ENCODE peak calls at places on chromosomes 6 and 20, in six cellular contexts. One of them, this sample, is unnamed.

GRCh38 chr6:36333889-36334288 is 2.8 kb downstream of the BNIP5 start:
- DNase-seq in endothelial cell of umbilical vein: no peak
- DNase-seq in WTC11: no peak
- DNase-seq in K562: no peak
- DNase-seq in H1: no peak
- DNase-seq in HepG2: no peak
- DNase-seq in this sample: no peak

GRCh38 chr20:46683939-46684750 is 5.1 kb downstream of the TP53RK start:
- DNase-seq in H1: peak
- DNase-seq in endothelial cell of umbilical vein: peak
- DNase-seq in HepG2: no peak
- DNase-seq in WTC11: peak
- DNase-seq in K562: peak
- DNase-seq in this sample: no peak

GRCh38 chr6:170022291-170022722 is 268.6 kb downstream of the DLL1 start:
- DNase-seq in HepG2: no peak
- DNase-seq in WTC11: no peak
- DNase-seq in endothelial cell of umbilical vein: no peak
- DNase-seq in H1: no peak
- DNase-seq in K562: no peak
- DNase-seq in this sample: no peak

GRCh38 chr6:135182993-135183531 is 2.0 kb downstream of the MYB start:
- DNase-seq in H1: peak
- DNase-seq in endothelial cell of umbilical vein: no peak
- DNase-seq in HepG2: no peak
- DNase-seq in WTC11: peak
- DNase-seq in K562: peak
- DNase-seq in this sample: no peak

GRCh38 chr20:61941721-61942405 is 123.8 kb downstream of the TAF4 start:
- DNase-seq in endothelial cell of umbilical vein: no peak
- DNase-seq in HepG2: no peak
- DNase-seq in K562: no peak
- DNase-seq in WTC11: peak
- DNase-seq in H1: no peak
- DNase-seq in this sample: no peak

GRCh38 chr6:158631678-158632537 is 12.6 kb downstream of the DYNLT1 start:
- DNase-seq in HepG2: no peak
- DNase-seq in endothelial cell of umbilical vein: peak
- DNase-seq in H1: no peak
- DNase-seq in WTC11: no peak
- DNase-seq in K562: peak
- DNase-seq in this sample: peak

GRCh38 chr20:4592316-4593148 is 129.2 kb upstream of the PRND start:
- DNase-seq in K562: peak
- DNase-seq in H1: peak
- DNase-seq in HepG2: peak
- DNase-seq in WTC11: peak
- DNase-seq in endothelial cell of umbilical vein: peak
- DNase-seq in this sample: peak

GRCh38 chr6:29656798-29657197 is at the start of gene MOG:
- DNase-seq in K562: no peak
- DNase-seq in WTC11: no peak
- DNase-seq in H1: no peak
- DNase-seq in endothelial cell of umbilical vein: no peak
- DNase-seq in HepG2: no peak
- DNase-seq in this sample: no peak

GRCh38 chr6:46024122-46024769 is 8.6 kb upstream of the CLIC5 start:
- DNase-seq in H1: no peak
- DNase-seq in HepG2: no peak
- DNase-seq in endothelial cell of umbilical vein: no peak
- DNase-seq in K562: peak
- DNase-seq in WTC11: no peak
- DNase-seq in this sample: no peak

GRCh38 chr20:58788896-58789295 is 61.8 kb downstream of the GNAS-AS1 start:
- DNase-seq in H1: no peak
- DNase-seq in endothelial cell of umbilical vein: no peak
- DNase-seq in WTC11: no peak
- DNase-seq in K562: no peak
- DNase-seq in HepG2: no peak
- DNase-seq in this sample: no peak

GRCh38 chr6:106156863-106157262 is 70.7 kb downstream of the PRDM1 start:
- DNase-seq in H1: no peak
- DNase-seq in K562: no peak
- DNase-seq in endothelial cell of umbilical vein: no peak
- DNase-seq in WTC11: no peak
- DNase-seq in HepG2: no peak
- DNase-seq in this sample: no peak

GRCh38 chr20:20677186-20677585 is 35.3 kb downstream of the RALGAPA2 start:
- DNase-seq in HepG2: no peak
- DNase-seq in endothelial cell of umbilical vein: no peak
- DNase-seq in K562: no peak
- DNase-seq in WTC11: no peak
- DNase-seq in H1: no peak
- DNase-seq in this sample: no peak

GRCh38 chr6:48973486-48973885 is 489.6 kb downstream of the MMUT start:
- DNase-seq in K562: no peak
- DNase-seq in endothelial cell of umbilical vein: no peak
- DNase-seq in WTC11: no peak
- DNase-seq in H1: no peak
- DNase-seq in HepG2: no peak
- DNase-seq in this sample: no peak

GRCh38 chr20:64101731-64102621 is 5.4 kb downstream of the NPBWR2 start:
- DNase-seq in HepG2: no peak
- DNase-seq in WTC11: peak
- DNase-seq in endothelial cell of umbilical vein: peak
- DNase-seq in K562: peak
- DNase-seq in H1: peak
- DNase-seq in this sample: peak

GRCh38 chr20:63102720-63103375 is 96.1 kb upstream of the BHLHE23 start:
- DNase-seq in H1: no peak
- DNase-seq in endothelial cell of umbilical vein: no peak
- DNase-seq in HepG2: no peak
- DNase-seq in K562: no peak
- DNase-seq in WTC11: peak
- DNase-seq in this sample: peak

GRCh38 chr6:105318660-105319059 is 84.2 kb downstream of the PREP start:
- DNase-seq in endothelial cell of umbilical vein: no peak
- DNase-seq in K562: no peak
- DNase-seq in HepG2: no peak
- DNase-seq in H1: no peak
- DNase-seq in WTC11: no peak
- DNase-seq in this sample: no peak

GRCh38 chr6:157145656-157146285 is 177.5 kb downstream of the TMEM242 start:
- DNase-seq in WTC11: no peak
- DNase-seq in K562: no peak
- DNase-seq in endothelial cell of umbilical vein: peak
- DNase-seq in HepG2: no peak
- DNase-seq in H1: no peak
- DNase-seq in this sample: no peak

GRCh38 chr6:53109612-53110011 is 39.0 kb downstream of the GCM1 start:
- DNase-seq in HepG2: no peak
- DNase-seq in H1: no peak
- DNase-seq in WTC11: no peak
- DNase-seq in K562: no peak
- DNase-seq in endothelial cell of umbilical vein: no peak
- DNase-seq in this sample: no peak

GRCh38 chr6:167786859-167787675 is 39.6 kb upstream of the AFDN start:
- DNase-seq in H1: no peak
- DNase-seq in HepG2: no peak
- DNase-seq in endothelial cell of umbilical vein: no peak
- DNase-seq in WTC11: no peak
- DNase-seq in K562: no peak
- DNase-seq in this sample: no peak

GRCh38 chr6:10962673-10963072 is 75.8 kb downstream of the SYCP2L start:
- DNase-seq in endothelial cell of umbilical vein: no peak
- DNase-seq in H1: no peak
- DNase-seq in HepG2: no peak
- DNase-seq in K562: no peak
- DNase-seq in WTC11: no peak
- DNase-seq in this sample: no peak

GRCh38 chr6:44652551-44652950 is 265.0 kb downstream of the CDC5L start:
- DNase-seq in K562: no peak
- DNase-seq in H1: no peak
- DNase-seq in HepG2: no peak
- DNase-seq in endothelial cell of umbilical vein: no peak
- DNase-seq in WTC11: no peak
- DNase-seq in this sample: no peak

GRCh38 chr6:99334526-99335127 is 14.8 kb downstream of the FAXC start:
- DNase-seq in endothelial cell of umbilical vein: peak
- DNase-seq in HepG2: peak
- DNase-seq in H1: no peak
- DNase-seq in K562: peak
- DNase-seq in WTC11: no peak
- DNase-seq in this sample: peak

GRCh38 chr6:110296151-110297028 is 61.8 kb downstream of the METTL24 start:
- DNase-seq in HepG2: no peak
- DNase-seq in K562: no peak
- DNase-seq in WTC11: no peak
- DNase-seq in endothelial cell of umbilical vein: no peak
- DNase-seq in H1: no peak
- DNase-seq in this sample: no peak

GRCh38 chr6:117918454-117918853 is 11.4 kb downstream of the SLC35F1 start:
- DNase-seq in HepG2: no peak
- DNase-seq in endothelial cell of umbilical vein: no peak
- DNase-seq in WTC11: no peak
- DNase-seq in K562: no peak
- DNase-seq in H1: no peak
- DNase-seq in this sample: no peak

GRCh38 chr6:27400877-27401642 is 12.5 kb downstream of the ZNF391 start:
- DNase-seq in H1: no peak
- DNase-seq in WTC11: no peak
- DNase-seq in K562: no peak
- DNase-seq in HepG2: no peak
- DNase-seq in endothelial cell of umbilical vein: no peak
- DNase-seq in this sample: no peak

GRCh38 chr20:49276201-49276894 is 1.5 kb downstream of the ZNFX1 start:
- DNase-seq in H1: no peak
- DNase-seq in endothelial cell of umbilical vein: peak
- DNase-seq in HepG2: no peak
- DNase-seq in K562: peak
- DNase-seq in WTC11: no peak
- DNase-seq in this sample: no peak

GRCh38 chr20:12466915-12467314 is 541.9 kb upstream of the SPTLC3 start:
- DNase-seq in endothelial cell of umbilical vein: no peak
- DNase-seq in WTC11: no peak
- DNase-seq in K562: no peak
- DNase-seq in H1: no peak
- DNase-seq in HepG2: no peak
- DNase-seq in this sample: no peak

GRCh38 chr6:31122803-31123706 is 2.8 kb upstream of the CDSN start:
- DNase-seq in HepG2: peak
- DNase-seq in H1: no peak
- DNase-seq in endothelial cell of umbilical vein: peak
- DNase-seq in WTC11: no peak
- DNase-seq in K562: peak
- DNase-seq in this sample: peak

GRCh38 chr20:22795897-22796296 is 211.5 kb upstream of the FOXA2 start:
- DNase-seq in endothelial cell of umbilical vein: peak
- DNase-seq in K562: no peak
- DNase-seq in HepG2: peak
- DNase-seq in H1: no peak
- DNase-seq in WTC11: no peak
- DNase-seq in this sample: peak

GRCh38 chr6:117440558-117441525 is 15.1 kb upstream of the ROS1 start:
- DNase-seq in H1: no peak
- DNase-seq in WTC11: no peak
- DNase-seq in endothelial cell of umbilical vein: no peak
- DNase-seq in HepG2: no peak
- DNase-seq in K562: no peak
- DNase-seq in this sample: peak

GRCh38 chr6:139037490-139037889 is 8.9 kb downstream of the ABRACL start:
- DNase-seq in endothelial cell of umbilical vein: peak
- DNase-seq in WTC11: no peak
- DNase-seq in H1: no peak
- DNase-seq in K562: no peak
- DNase-seq in HepG2: no peak
- DNase-seq in this sample: no peak

DNA sequence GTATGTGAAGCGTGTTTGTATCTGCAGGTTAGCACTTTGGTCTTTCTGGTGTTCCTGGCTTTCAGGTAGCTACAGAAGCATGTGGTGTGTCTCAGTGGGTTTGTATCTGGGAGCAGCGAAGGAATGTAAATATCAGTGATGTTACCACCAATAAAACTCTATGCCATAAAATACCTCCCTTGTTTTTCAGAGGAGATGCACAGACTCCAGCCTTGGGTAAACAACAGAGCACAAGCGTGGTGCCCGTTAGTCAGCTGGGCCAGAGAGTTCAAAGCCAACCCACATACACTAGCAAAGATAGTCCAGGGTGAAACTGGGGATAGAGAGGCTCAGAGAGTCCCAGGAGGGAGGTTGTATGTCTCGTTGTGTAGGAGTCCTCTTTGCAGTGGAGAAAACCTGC is 393.8 kb downstream of the SMOC2 start:
- DNase-seq in H1: no peak
- DNase-seq in WTC11: no peak
- DNase-seq in endothelial cell of umbilical vein: no peak
- DNase-seq in HepG2: peak
- DNase-seq in K562: no peak
- DNase-seq in this sample: no peak
- TF ChIP-seq JUN in H1: no peak
- TF ChIP-seq JUN in WTC11: no peak
- TF ChIP-seq JUN in endothelial cell of umbilical vein: no peak
- TF ChIP-seq JUN in HepG2: no peak
- TF ChIP-seq JUN in K562: no peak
- TF ChIP-seq JUN in this sample: no peak

GRCh38 chr6:5087389-5087788 is 2.2 kb downstream of the PPP1R3G start:
- DNase-seq in H1: peak
- DNase-seq in endothelial cell of umbilical vein: no peak
- DNase-seq in WTC11: no peak
- DNase-seq in HepG2: no peak
- DNase-seq in K562: no peak
- DNase-seq in this sample: no peak
- TF ChIP-seq JUN in H1: no peak
- TF ChIP-seq JUN in endothelial cell of umbilical vein: no peak
- TF ChIP-seq JUN in WTC11: no peak
- TF ChIP-seq JUN in HepG2: no peak
- TF ChIP-seq JUN in K562: no peak
- TF ChIP-seq JUN in this sample: no peak

GRCh38 chr6:130928993-130929678 is 101.9 kb downstream of the SMLR1 start:
- DNase-seq in HepG2: no peak
- DNase-seq in endothelial cell of umbilical vein: peak
- DNase-seq in H1: no peak
- DNase-seq in WTC11: no peak
- DNase-seq in K562: no peak
- DNase-seq in this sample: no peak
- TF ChIP-seq JUN in HepG2: no peak
- TF ChIP-seq JUN in endothelial cell of umbilical vein: no peak
- TF ChIP-seq JUN in H1: no peak
- TF ChIP-seq JUN in WTC11: no peak
- TF ChIP-seq JUN in K562: no peak
- TF ChIP-seq JUN in this sample: no peak

DNA sequence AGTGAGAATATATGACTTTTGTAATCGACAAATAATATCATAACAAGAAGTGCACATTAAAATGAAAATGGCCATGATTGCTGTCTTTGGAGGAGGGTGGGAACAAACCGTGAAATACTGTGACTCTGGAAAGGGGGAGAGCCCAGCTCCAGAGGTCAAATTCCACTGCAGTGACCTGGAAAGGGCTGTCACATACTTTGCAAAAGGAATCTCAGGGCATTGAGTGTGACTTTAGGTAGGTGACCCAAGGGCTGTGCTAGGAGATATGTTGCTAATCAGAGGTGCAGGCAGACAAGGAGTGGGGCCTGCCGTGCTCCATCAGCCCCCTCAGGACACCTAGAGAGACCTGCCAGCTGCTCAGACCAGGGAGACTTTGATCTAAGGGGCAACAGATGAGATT is 28.1 kb upstream of the BMP7 start:
- DNase-seq in HepG2: peak
- DNase-seq in WTC11: no peak
- DNase-seq in endothelial cell of umbilical vein: no peak
- DNase-seq in H1: no peak
- DNase-seq in K562: no peak
- DNase-seq in this sample: no peak
- TF ChIP-seq JUN in HepG2: no peak
- TF ChIP-seq JUN in WTC11: no peak
- TF ChIP-seq JUN in endothelial cell of umbilical vein: no peak
- TF ChIP-seq JUN in H1: no peak
- TF ChIP-seq JUN in K562: no peak
- TF ChIP-seq JUN in this sample: no peak

This sample was measured in A549.